ENCODE peak calls at places on chromosomes 16 and 17, in five cellular contexts. One of them, this sample, is unnamed.

GRCh38 chr17:30413109-30413508 is 34.4 kb downstream of the CPD start:
- DNase-seq in stromal cell of bone marrow: no peak
- DNase-seq in CD8-positive, alpha-beta T cell: no peak
- DNase-seq in stimulated activated CD4-positive, alpha-beta T cell treated with anti-CD3 and anti-CD28 coated beads, Interleukin-1b, Interleukin-23, amount 100 ng/mL, for 24 hours: no peak
- DNase-seq in stimulated activated CD8-positive, alpha-beta memory T cell treated with anti-CD3 and anti-CD28 coated beads, Interleukin-15, amount 100 ng/mL, for 1 hour: no peak
- DNase-seq in this sample: no peak

GRCh38 chr17:302300-302698 is 50.3 kb downstream of the RPH3AL start:
- DNase-seq in stimulated activated CD4-positive, alpha-beta T cell treated with anti-CD3 and anti-CD28 coated beads, Interleukin-1b, Interleukin-23, amount 100 ng/mL, for 24 hours: no peak
- DNase-seq in stromal cell of bone marrow: no peak
- DNase-seq in CD8-positive, alpha-beta T cell: no peak
- DNase-seq in stimulated activated CD8-positive, alpha-beta memory T cell treated with anti-CD3 and anti-CD28 coated beads, Interleukin-15, amount 100 ng/mL, for 1 hour: no peak
- DNase-seq in this sample: no peak

GRCh38 chr16:4772351-4772750 is 5.4 kb upstream of the ZNF500 start:
- DNase-seq in stimulated activated CD8-positive, alpha-beta memory T cell treated with anti-CD3 and anti-CD28 coated beads, Interleukin-15, amount 100 ng/mL, for 1 hour: no peak
- DNase-seq in stimulated activated CD4-positive, alpha-beta T cell treated with anti-CD3 and anti-CD28 coated beads, Interleukin-1b, Interleukin-23, amount 100 ng/mL, for 24 hours: no peak
- DNase-seq in stromal cell of bone marrow: no peak
- DNase-seq in CD8-positive, alpha-beta T cell: no peak
- DNase-seq in this sample: no peak

GRCh38 chr16:57818377-57819055 is 16.2 kb upstream of the KIFC3 start:
- DNase-seq in stimulated activated CD8-positive, alpha-beta memory T cell treated with anti-CD3 and anti-CD28 coated beads, Interleukin-15, amount 100 ng/mL, for 1 hour: no peak
- DNase-seq in stimulated activated CD4-positive, alpha-beta T cell treated with anti-CD3 and anti-CD28 coated beads, Interleukin-1b, Interleukin-23, amount 100 ng/mL, for 24 hours: no peak
- DNase-seq in CD8-positive, alpha-beta T cell: no peak
- DNase-seq in stromal cell of bone marrow: no peak
- DNase-seq in this sample: no peak

GRCh38 chr17:27668488-27668823 is 37.5 kb downstream of the LGALS9 start:
- DNase-seq in stimulated activated CD4-positive, alpha-beta T cell treated with anti-CD3 and anti-CD28 coated beads, Interleukin-1b, Interleukin-23, amount 100 ng/mL, for 24 hours: no peak
- DNase-seq in CD8-positive, alpha-beta T cell: no peak
- DNase-seq in stromal cell of bone marrow: no peak
- DNase-seq in stimulated activated CD8-positive, alpha-beta memory T cell treated with anti-CD3 and anti-CD28 coated beads, Interleukin-15, amount 100 ng/mL, for 1 hour: no peak
- DNase-seq in this sample: no peak

GRCh38 chr17:72852267-72852945 is 240.1 kb downstream of the SLC39A11 start:
- DNase-seq in stromal cell of bone marrow: no peak
- DNase-seq in CD8-positive, alpha-beta T cell: no peak
- DNase-seq in stimulated activated CD8-positive, alpha-beta memory T cell treated with anti-CD3 and anti-CD28 coated beads, Interleukin-15, amount 100 ng/mL, for 1 hour: no peak
- DNase-seq in stimulated activated CD4-positive, alpha-beta T cell treated with anti-CD3 and anti-CD28 coated beads, Interleukin-1b, Interleukin-23, amount 100 ng/mL, for 24 hours: no peak
- DNase-seq in this sample: no peak

GRCh38 chr16:49700928-49701685 is 154.8 kb downstream of the ZNF423 start:
- DNase-seq in CD8-positive, alpha-beta T cell: no peak
- DNase-seq in stimulated activated CD8-positive, alpha-beta memory T cell treated with anti-CD3 and anti-CD28 coated beads, Interleukin-15, amount 100 ng/mL, for 1 hour: no peak
- DNase-seq in stimulated activated CD4-positive, alpha-beta T cell treated with anti-CD3 and anti-CD28 coated beads, Interleukin-1b, Interleukin-23, amount 100 ng/mL, for 24 hours: no peak
- DNase-seq in stromal cell of bone marrow: peak; percentile 6
- DNase-seq in this sample: no peak

GRCh38 chr17:40810505-40810904 is 10.7 kb upstream of the KRT28 start:
- DNase-seq in stimulated activated CD8-positive, alpha-beta memory T cell treated with anti-CD3 and anti-CD28 coated beads, Interleukin-15, amount 100 ng/mL, for 1 hour: no peak
- DNase-seq in stromal cell of bone marrow: no peak
- DNase-seq in stimulated activated CD4-positive, alpha-beta T cell treated with anti-CD3 and anti-CD28 coated beads, Interleukin-1b, Interleukin-23, amount 100 ng/mL, for 24 hours: no peak
- DNase-seq in CD8-positive, alpha-beta T cell: no peak
- DNase-seq in this sample: no peak

GRCh38 chr16:86714166-86714565 is 135.8 kb downstream of the FOXL1 start:
- DNase-seq in stimulated activated CD8-positive, alpha-beta memory T cell treated with anti-CD3 and anti-CD28 coated beads, Interleukin-15, amount 100 ng/mL, for 1 hour: no peak
- DNase-seq in stromal cell of bone marrow: no peak
- DNase-seq in stimulated activated CD4-positive, alpha-beta T cell treated with anti-CD3 and anti-CD28 coated beads, Interleukin-1b, Interleukin-23, amount 100 ng/mL, for 24 hours: no peak
- DNase-seq in CD8-positive, alpha-beta T cell: no peak
- DNase-seq in this sample: no peak

This sample was measured in Panc1.